ENCODE peak calls at places on chromosomes 16 and 17, in nine cellular contexts. One of them, this sample, is unnamed.

GRCh38 chr16:88943131-88943664 is 33.8 kb downstream of the CBFA2T3 start:
- DNase-seq in MM.1S: no peak
- DNase-seq in heart right ventricle: no peak
- DNase-seq in naive thymus-derived CD4-positive, alpha-beta T cell: no peak
- DNase-seq in cardiac muscle cell: no peak
- DNase-seq in CD8-positive, alpha-beta T cell: no peak
- DNase-seq in colonic mucosa: no peak
- DNase-seq in K562: no peak
- DNase-seq in psoas muscle: no peak
- DNase-seq in this sample: no peak

GRCh38 chr17:4840893-4841242 is 7.7 kb downstream of the MINK1 start:
- DNase-seq in colonic mucosa: no peak
- DNase-seq in CD8-positive, alpha-beta T cell: no peak
- DNase-seq in K562: no peak
- DNase-seq in cardiac muscle cell: no peak
- DNase-seq in MM.1S: no peak
- DNase-seq in psoas muscle: no peak
- DNase-seq in heart right ventricle: no peak
- DNase-seq in naive thymus-derived CD4-positive, alpha-beta T cell: no peak
- DNase-seq in this sample: no peak

GRCh38 chr16:55021595-55022475 is 91.2 kb downstream of the IRX5 start:
- DNase-seq in cardiac muscle cell: no peak
- DNase-seq in CD8-positive, alpha-beta T cell: no peak
- DNase-seq in heart right ventricle: no peak
- DNase-seq in K562: peak; percentile 68
- DNase-seq in MM.1S: no peak
- DNase-seq in psoas muscle: no peak
- DNase-seq in naive thymus-derived CD4-positive, alpha-beta T cell: no peak
- DNase-seq in colonic mucosa: peak; percentile 33
- DNase-seq in this sample: peak; percentile 79

GRCh38 chr17:43588121-43588520 is 42.0 kb upstream of the ETV4 start:
- DNase-seq in CD8-positive, alpha-beta T cell: no peak
- DNase-seq in psoas muscle: no peak
- DNase-seq in heart right ventricle: no peak
- DNase-seq in cardiac muscle cell: no peak
- DNase-seq in MM.1S: no peak
- DNase-seq in colonic mucosa: no peak
- DNase-seq in K562: no peak
- DNase-seq in naive thymus-derived CD4-positive, alpha-beta T cell: no peak
- DNase-seq in this sample: no peak

GRCh38 chr17:40110026-40110425 is 9.6 kb upstream of the NR1D1 start:
- DNase-seq in naive thymus-derived CD4-positive, alpha-beta T cell: no peak
- DNase-seq in MM.1S: no peak
- DNase-seq in CD8-positive, alpha-beta T cell: no peak
- DNase-seq in psoas muscle: no peak
- DNase-seq in colonic mucosa: no peak
- DNase-seq in heart right ventricle: peak; percentile 69
- DNase-seq in K562: no peak
- DNase-seq in cardiac muscle cell: no peak
- DNase-seq in this sample: no peak

GRCh38 chr16:71930013-71930563 is 34.8 kb downstream of the IST1 start:
- DNase-seq in CD8-positive, alpha-beta T cell: no peak
- DNase-seq in naive thymus-derived CD4-positive, alpha-beta T cell: no peak
- DNase-seq in heart right ventricle: no peak
- DNase-seq in K562: no peak
- DNase-seq in psoas muscle: no peak
- DNase-seq in cardiac muscle cell: no peak
- DNase-seq in colonic mucosa: no peak
- DNase-seq in MM.1S: no peak
- DNase-seq in this sample: no peak

GRCh38 chr17:13735444-13735843 is 133.7 kb upstream of the HS3ST3A1 start:
- DNase-seq in heart right ventricle: no peak
- DNase-seq in naive thymus-derived CD4-positive, alpha-beta T cell: no peak
- DNase-seq in CD8-positive, alpha-beta T cell: no peak
- DNase-seq in MM.1S: no peak
- DNase-seq in psoas muscle: no peak
- DNase-seq in K562: no peak
- DNase-seq in cardiac muscle cell: peak; percentile 9
- DNase-seq in colonic mucosa: no peak
- DNase-seq in this sample: no peak

GRCh38 chr17:48241131-48241591 is 133.6 kb downstream of the SNX11 start:
- DNase-seq in K562: peak; percentile 53
- DNase-seq in heart right ventricle: peak; percentile 38
- DNase-seq in psoas muscle: peak; percentile 56
- DNase-seq in colonic mucosa: no peak
- DNase-seq in cardiac muscle cell: no peak
- DNase-seq in CD8-positive, alpha-beta T cell: no peak
- DNase-seq in MM.1S: peak; percentile 78
- DNase-seq in naive thymus-derived CD4-positive, alpha-beta T cell: no peak
- DNase-seq in this sample: peak; percentile 72

GRCh38 chr17:2055494-2056220 is 754 bp downstream of the HIC1 start:
- DNase-seq in cardiac muscle cell: no peak
- DNase-seq in heart right ventricle: no peak
- DNase-seq in psoas muscle: peak; percentile 67
- DNase-seq in colonic mucosa: no peak
- DNase-seq in MM.1S: no peak
- DNase-seq in K562: no peak
- DNase-seq in naive thymus-derived CD4-positive, alpha-beta T cell: no peak
- DNase-seq in CD8-positive, alpha-beta T cell: peak; percentile 38
- DNase-seq in this sample: no peak

GRCh38 chr17:18859256-18859655 is 1.3 kb downstream of the PRPSAP2 start:
- DNase-seq in psoas muscle: no peak
- DNase-seq in colonic mucosa: no peak
- DNase-seq in heart right ventricle: no peak
- DNase-seq in cardiac muscle cell: peak; percentile 18
- DNase-seq in CD8-positive, alpha-beta T cell: no peak
- DNase-seq in K562: no peak
- DNase-seq in MM.1S: no peak
- DNase-seq in naive thymus-derived CD4-positive, alpha-beta T cell: no peak
- DNase-seq in this sample: peak; percentile 28

GRCh38 chr17:29837531-29837930 is 92.5 kb downstream of the SSH2 start:
- DNase-seq in CD8-positive, alpha-beta T cell: no peak
- DNase-seq in MM.1S: no peak
- DNase-seq in psoas muscle: no peak
- DNase-seq in colonic mucosa: peak; percentile 38
- DNase-seq in cardiac muscle cell: no peak
- DNase-seq in heart right ventricle: no peak
- DNase-seq in naive thymus-derived CD4-positive, alpha-beta T cell: no peak
- DNase-seq in K562: no peak
- DNase-seq in this sample: no peak
- H3K4me3 ChIP-seq in CD8-positive, alpha-beta T cell: no peak overlapping the region
- H3K4me3 ChIP-seq in MM.1S: no peak overlapping the region
- H3K4me3 ChIP-seq in psoas muscle: no peak overlapping the region
- H3K4me3 ChIP-seq in colonic mucosa: no peak overlapping the region
- H3K4me3 ChIP-seq in cardiac muscle cell: no peak overlapping the region
- H3K4me3 ChIP-seq in heart right ventricle: no peak overlapping the region
- H3K4me3 ChIP-seq in naive thymus-derived CD4-positive, alpha-beta T cell: no peak overlapping the region
- H3K4me3 ChIP-seq in K562: no peak overlapping the region
- H3K4me3 ChIP-seq in this sample: no peak overlapping the region

DNA sequence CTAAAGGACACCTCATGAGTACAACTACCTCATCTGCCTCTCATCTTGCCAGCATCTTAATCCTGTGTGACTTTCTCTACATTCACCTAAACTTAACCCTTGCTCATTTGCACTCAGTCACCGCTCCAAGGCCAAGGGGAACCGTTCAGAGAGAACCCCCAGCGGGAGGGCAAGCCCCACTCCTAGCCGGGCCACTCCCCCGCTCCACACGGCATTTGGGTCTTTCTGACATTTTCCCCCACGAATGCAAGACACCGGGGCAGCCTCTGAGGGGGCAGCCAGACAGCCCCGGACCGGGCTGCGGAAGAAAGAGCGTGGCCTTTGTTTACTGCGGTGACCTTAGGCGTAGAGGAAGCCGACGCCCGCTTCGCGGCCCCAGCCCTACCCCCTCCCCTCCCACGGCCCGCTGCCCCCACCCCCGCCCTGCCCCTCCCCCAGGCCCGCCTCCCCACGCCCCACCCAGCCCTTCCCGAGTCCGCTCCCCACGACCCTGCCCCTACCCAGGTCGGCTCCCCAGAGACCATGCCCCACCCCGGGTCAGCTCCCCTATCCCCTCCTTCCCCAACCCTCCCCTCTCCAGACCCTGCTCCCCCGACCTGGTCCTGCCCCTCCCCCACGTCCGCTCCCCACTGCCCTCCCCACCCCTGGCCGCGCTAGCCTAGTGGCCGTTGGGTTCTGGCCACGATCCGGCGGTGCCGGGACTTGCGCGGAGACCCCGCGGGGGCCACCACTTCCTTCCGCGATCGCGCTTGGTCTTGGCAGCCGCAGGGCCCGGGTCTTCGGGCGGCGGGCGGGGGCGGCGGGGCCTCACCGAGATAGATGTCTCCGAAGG is 789 bp downstream of the CSNK1D start:
- DNase-seq in MM.1S: peak; percentile 23
- DNase-seq in CD8-positive, alpha-beta T cell: peak; percentile 16
- DNase-seq in heart right ventricle: peak; percentile 59
- DNase-seq in colonic mucosa: peak; percentile 60
- DNase-seq in naive thymus-derived CD4-positive, alpha-beta T cell: peak; percentile 54
- DNase-seq in psoas muscle: peak; percentile 79
- DNase-seq in cardiac muscle cell: peak; percentile 23
- DNase-seq in K562: peak; percentile 93
- DNase-seq in this sample: no peak
- H3K4me1 ChIP-seq in MM.1S: peaks cover 13% of the 10 kb centered on the region
- H3K4me1 ChIP-seq in CD8-positive, alpha-beta T cell: peaks cover 55% of the 10 kb centered on the region
- H3K4me1 ChIP-seq in heart right ventricle: peaks cover 60% of the 10 kb centered on the region
- H3K4me1 ChIP-seq in colonic mucosa: peaks cover 40% of the 10 kb centered on the region
- H3K4me1 ChIP-seq in naive thymus-derived CD4-positive, alpha-beta T cell: peaks cover 50% of the 10 kb centered on the region
- H3K4me1 ChIP-seq in psoas muscle: peaks cover 54% of the 10 kb centered on the region
- H3K4me1 ChIP-seq in cardiac muscle cell: peaks cover 34% of the 10 kb centered on the region
- H3K4me1 ChIP-seq in K562: peaks cover 75% of the 10 kb centered on the region
- H3K4me1 ChIP-seq in this sample: peaks cover 10% of the 10 kb centered on the region

GRCh38 chr17:60141111-60142018 is 8.4 kb upstream of the CA4 start:
- DNase-seq in CD8-positive, alpha-beta T cell: no peak
- DNase-seq in MM.1S: no peak
- DNase-seq in colonic mucosa: no peak
- DNase-seq in naive thymus-derived CD4-positive, alpha-beta T cell: no peak
- DNase-seq in psoas muscle: peak; percentile 45
- DNase-seq in cardiac muscle cell: peak; percentile 34
- DNase-seq in heart right ventricle: no peak
- DNase-seq in K562: no peak
- DNase-seq in this sample: no peak

GRCh38 chr17:60145006-60145935 is 4.5 kb upstream of the CA4 start:
- DNase-seq in heart right ventricle: no peak
- DNase-seq in psoas muscle: no peak
- DNase-seq in naive thymus-derived CD4-positive, alpha-beta T cell: no peak
- DNase-seq in MM.1S: no peak
- DNase-seq in K562: no peak
- DNase-seq in CD8-positive, alpha-beta T cell: no peak
- DNase-seq in cardiac muscle cell: no peak
- DNase-seq in colonic mucosa: no peak
- DNase-seq in this sample: no peak

GRCh38 chr17:60146206-60146605 is 3.6 kb upstream of the CA4 start:
- DNase-seq in CD8-positive, alpha-beta T cell: no peak
- DNase-seq in cardiac muscle cell: no peak
- DNase-seq in psoas muscle: no peak
- DNase-seq in heart right ventricle: no peak
- DNase-seq in K562: no peak
- DNase-seq in MM.1S: no peak
- DNase-seq in colonic mucosa: no peak
- DNase-seq in naive thymus-derived CD4-positive, alpha-beta T cell: no peak
- DNase-seq in this sample: no peak

GRCh38 chr17:60139438-60140285 is 10.1 kb upstream of the CA4 start:
- DNase-seq in colonic mucosa: peak; percentile 77
- DNase-seq in K562: peak; percentile 82
- DNase-seq in naive thymus-derived CD4-positive, alpha-beta T cell: peak; percentile 60
- DNase-seq in CD8-positive, alpha-beta T cell: peak; percentile 54
- DNase-seq in MM.1S: peak; percentile 49
- DNase-seq in heart right ventricle: peak; percentile 71
- DNase-seq in cardiac muscle cell: peak; percentile 88
- DNase-seq in psoas muscle: peak; percentile 86
- DNase-seq in this sample: peak; percentile 65

DNA sequence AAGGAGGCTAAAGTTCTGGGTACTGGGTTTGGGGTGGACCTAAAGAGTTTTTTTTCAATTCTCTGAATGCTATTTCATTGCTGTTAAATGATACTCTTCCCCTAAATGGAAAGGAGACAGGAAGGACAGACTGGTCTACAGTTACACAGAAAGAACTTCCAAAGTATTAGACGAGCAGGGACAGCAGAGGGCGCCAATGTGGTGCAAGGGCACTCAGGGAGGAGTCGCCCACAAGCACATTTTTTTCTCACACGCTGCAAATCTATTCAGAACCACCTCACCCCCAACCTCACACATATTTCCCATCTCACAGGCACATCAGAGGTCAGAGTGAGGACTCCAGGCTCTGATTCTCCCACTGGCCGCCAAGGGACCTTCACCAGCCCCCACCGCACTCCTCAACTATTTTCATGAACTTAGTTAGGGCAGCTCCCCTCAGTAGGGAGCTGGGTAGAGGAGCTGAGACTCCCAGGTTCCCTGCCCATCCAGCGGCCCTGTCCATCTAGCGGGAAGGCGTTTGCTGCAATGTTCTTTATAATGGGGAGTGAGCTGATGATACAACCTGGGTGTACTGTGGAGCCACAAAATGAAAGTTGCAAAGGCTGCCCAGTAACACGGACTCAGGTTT is 6.8 kb upstream of the CA4 start:
- DNase-seq in colonic mucosa: peak; percentile 94
- DNase-seq in MM.1S: peak; percentile 82
- DNase-seq in naive thymus-derived CD4-positive, alpha-beta T cell: peak; percentile 58
- DNase-seq in heart right ventricle: peak; percentile 89
- DNase-seq in psoas muscle: peak; percentile 86
- DNase-seq in CD8-positive, alpha-beta T cell: peak; percentile 58
- DNase-seq in cardiac muscle cell: peak; percentile 88
- DNase-seq in K562: peak; percentile 69
- DNase-seq in this sample: peak; percentile 94
- H3K27ac ChIP-seq in colonic mucosa: peak overlapping the region; percentile 27
- H3K27ac ChIP-seq in MM.1S: no peak overlapping the region
- H3K27ac ChIP-seq in naive thymus-derived CD4-positive, alpha-beta T cell: no peak overlapping the region
- H3K27ac ChIP-seq in heart right ventricle: peak overlapping the region; percentile 60
- H3K27ac ChIP-seq in psoas muscle: no peak overlapping the region
- H3K27ac ChIP-seq in CD8-positive, alpha-beta T cell: no peak overlapping the region
- H3K27ac ChIP-seq in cardiac muscle cell: no peak overlapping the region
- H3K27ac ChIP-seq in K562: no peak overlapping the region
- H3K27ac ChIP-seq in this sample: no peak overlapping the region

DNA sequence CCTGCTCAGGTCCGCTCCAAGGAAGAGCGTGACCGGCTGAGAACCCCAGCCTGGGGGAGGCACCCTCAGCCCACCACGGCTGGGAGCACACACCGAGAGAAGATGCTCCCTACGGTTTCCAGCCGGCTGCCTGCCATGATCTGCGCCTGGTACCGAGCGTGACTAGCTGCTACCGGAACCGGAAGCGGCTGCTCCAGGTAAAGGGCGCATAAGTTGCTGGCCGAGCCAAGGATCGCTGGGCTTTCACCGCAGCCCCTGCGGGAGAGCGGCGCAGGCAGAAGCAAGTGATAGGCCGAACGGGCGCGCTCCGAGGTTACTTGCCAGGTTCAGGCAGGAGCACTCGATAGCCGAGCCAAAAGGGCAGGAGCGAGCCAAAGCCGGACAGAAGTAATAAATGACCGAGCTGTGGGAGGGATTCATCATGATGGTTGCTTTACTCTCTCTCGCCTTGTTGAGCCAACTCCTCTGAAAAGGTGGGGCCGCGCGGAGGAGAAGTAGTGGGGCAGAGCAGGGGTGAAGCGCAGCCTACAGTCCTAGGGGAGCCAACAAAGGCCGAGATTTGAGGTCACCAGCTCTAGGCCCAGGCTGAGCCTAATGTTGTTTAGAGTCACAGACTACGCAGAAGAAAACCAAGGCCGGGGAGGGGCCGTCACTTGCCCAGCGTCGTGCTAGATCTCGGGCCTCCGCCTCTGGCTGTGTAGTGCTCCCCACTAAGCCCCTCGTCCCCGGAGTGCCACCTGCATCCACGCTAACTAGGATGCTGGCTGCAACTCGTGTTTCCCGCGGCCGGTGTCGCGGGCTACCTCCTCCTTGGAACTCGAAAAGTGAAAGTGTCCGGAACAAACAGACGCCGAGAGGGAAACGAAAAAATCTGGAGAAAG is at the start of gene MRPS23:
- DNase-seq in heart right ventricle: peak; percentile 98
- DNase-seq in CD8-positive, alpha-beta T cell: peak; percentile 91
- DNase-seq in MM.1S: peak; percentile 99
- DNase-seq in colonic mucosa: peak; percentile 98
- DNase-seq in naive thymus-derived CD4-positive, alpha-beta T cell: peak; percentile 98
- DNase-seq in psoas muscle: peak; percentile 99
- DNase-seq in K562: peak; percentile 87
- DNase-seq in cardiac muscle cell: peak; percentile 99
- DNase-seq in this sample: peak; percentile 99
- H3K4me3 ChIP-seq in heart right ventricle: peak within 1 kb of the TSS; percentile 85
- H3K4me3 ChIP-seq in CD8-positive, alpha-beta T cell: peak within 1 kb of the TSS; percentile 82
- H3K4me3 ChIP-seq in MM.1S: peak within 1 kb of the TSS; percentile 93
- H3K4me3 ChIP-seq in colonic mucosa: peak within 1 kb of the TSS; percentile 66
- H3K4me3 ChIP-seq in naive thymus-derived CD4-positive, alpha-beta T cell: peak within 1 kb of the TSS; percentile 88
- H3K4me3 ChIP-seq in psoas muscle: peak within 1 kb of the TSS; percentile 82
- H3K4me3 ChIP-seq in K562: peak within 1 kb of the TSS; percentile 67
- H3K4me3 ChIP-seq in cardiac muscle cell: peak within 1 kb of the TSS; percentile 88
- H3K4me3 ChIP-seq in this sample: peak within 1 kb of the TSS; percentile 85

This sample was measured in A673.